ENCODE peak calls at places on chromosomes 2 and 18, in ten cellular contexts. One of them, this sample, is unnamed.

GRCh38 chr18:69617888-69618287 is 217.2 kb downstream of the DOK6 start:
- DNase-seq in PC-3: no peak
- DNase-seq in tibial artery: no peak
- DNase-seq in heart left ventricle: no peak
- DNase-seq in astrocyte of the spinal cord: peak; percentile 68
- DNase-seq in cardiac fibroblast: peak; percentile 30
- DNase-seq in fibroblast of the aortic adventitia: peak; percentile 49
- DNase-seq in fibroblast of pulmonary artery: peak; percentile 46
- DNase-seq in fibroblast of villous mesenchyme: no peak
- DNase-seq in heart right ventricle: no peak
- DNase-seq in this sample: no peak

GRCh38 chr2:62550466-62550865 is 44.5 kb upstream of the TMEM17 start:
- DNase-seq in fibroblast of villous mesenchyme: no peak
- DNase-seq in fibroblast of pulmonary artery: peak; percentile 14
- DNase-seq in cardiac fibroblast: no peak
- DNase-seq in heart right ventricle: no peak
- DNase-seq in heart left ventricle: no peak
- DNase-seq in PC-3: no peak
- DNase-seq in astrocyte of the spinal cord: no peak
- DNase-seq in fibroblast of the aortic adventitia: peak; percentile 34
- DNase-seq in tibial artery: no peak
- DNase-seq in this sample: no peak

GRCh38 chr18:49728542-49728941 is 84.8 kb downstream of the ACAA2 start:
- DNase-seq in PC-3: peak; percentile 41
- DNase-seq in fibroblast of villous mesenchyme: peak; percentile 44
- DNase-seq in heart left ventricle: no peak
- DNase-seq in astrocyte of the spinal cord: peak; percentile 30
- DNase-seq in tibial artery: no peak
- DNase-seq in fibroblast of pulmonary artery: peak; percentile 72
- DNase-seq in fibroblast of the aortic adventitia: peak; percentile 40
- DNase-seq in heart right ventricle: peak; percentile 16
- DNase-seq in cardiac fibroblast: peak; percentile 56
- DNase-seq in this sample: peak; percentile 57

GRCh38 chr2:181120625-181121024 is 140.2 kb downstream of the UBE2E3 start:
- DNase-seq in tibial artery: no peak
- DNase-seq in PC-3: peak; percentile 72
- DNase-seq in heart right ventricle: no peak
- DNase-seq in astrocyte of the spinal cord: peak; percentile 10
- DNase-seq in fibroblast of villous mesenchyme: no peak
- DNase-seq in cardiac fibroblast: no peak
- DNase-seq in fibroblast of the aortic adventitia: peak; percentile 47
- DNase-seq in fibroblast of pulmonary artery: peak; percentile 31
- DNase-seq in heart left ventricle: no peak
- DNase-seq in this sample: peak; percentile 39

GRCh38 chr2:67650292-67651133 is 253.4 kb downstream of the ETAA1 start:
- DNase-seq in cardiac fibroblast: peak; percentile 97
- DNase-seq in heart right ventricle: peak; percentile 82
- DNase-seq in astrocyte of the spinal cord: peak; percentile 86
- DNase-seq in heart left ventricle: peak; percentile 88
- DNase-seq in fibroblast of the aortic adventitia: peak; percentile 98
- DNase-seq in fibroblast of pulmonary artery: peak; percentile 97
- DNase-seq in fibroblast of villous mesenchyme: peak; percentile 96
- DNase-seq in PC-3: peak; percentile 85
- DNase-seq in tibial artery: peak; percentile 85
- DNase-seq in this sample: peak; percentile 91

GRCh38 chr2:27956895-27957294 is 66.4 kb downstream of the BABAM2 start:
- DNase-seq in astrocyte of the spinal cord: peak; percentile 20
- DNase-seq in heart right ventricle: no peak
- DNase-seq in fibroblast of villous mesenchyme: peak; percentile 80
- DNase-seq in heart left ventricle: no peak
- DNase-seq in tibial artery: no peak
- DNase-seq in fibroblast of the aortic adventitia: peak; percentile 79
- DNase-seq in PC-3: peak; percentile 50
- DNase-seq in cardiac fibroblast: peak; percentile 79
- DNase-seq in fibroblast of pulmonary artery: peak; percentile 89
- DNase-seq in this sample: peak; percentile 78

GRCh38 chr18:269480-270090 is 1.7 kb upstream of the THOC1 start:
- DNase-seq in heart left ventricle: no peak
- DNase-seq in heart right ventricle: no peak
- DNase-seq in astrocyte of the spinal cord: no peak
- DNase-seq in tibial artery: no peak
- DNase-seq in fibroblast of villous mesenchyme: no peak
- DNase-seq in PC-3: no peak
- DNase-seq in fibroblast of pulmonary artery: no peak
- DNase-seq in fibroblast of the aortic adventitia: no peak
- DNase-seq in cardiac fibroblast: no peak
- DNase-seq in this sample: no peak

GRCh38 chr2:37387143-37387835 is 42.9 kb downstream of the QPCT start:
- DNase-seq in heart left ventricle: no peak
- DNase-seq in fibroblast of villous mesenchyme: peak; percentile 57
- DNase-seq in tibial artery: no peak
- DNase-seq in heart right ventricle: no peak
- DNase-seq in astrocyte of the spinal cord: peak; percentile 50
- DNase-seq in cardiac fibroblast: no peak
- DNase-seq in fibroblast of the aortic adventitia: peak; percentile 44
- DNase-seq in fibroblast of pulmonary artery: no peak
- DNase-seq in PC-3: peak; percentile 24
- DNase-seq in this sample: peak; percentile 85

GRCh38 chr2:637406-637776 is 39.8 kb downstream of the TMEM18 start:
- DNase-seq in cardiac fibroblast: no peak
- DNase-seq in astrocyte of the spinal cord: no peak
- DNase-seq in heart left ventricle: no peak
- DNase-seq in fibroblast of the aortic adventitia: no peak
- DNase-seq in PC-3: no peak
- DNase-seq in tibial artery: no peak
- DNase-seq in fibroblast of villous mesenchyme: no peak
- DNase-seq in fibroblast of pulmonary artery: no peak
- DNase-seq in heart right ventricle: no peak
- DNase-seq in this sample: no peak

GRCh38 chr18:63192171-63192884 is 127.2 kb downstream of the BCL2 start:
- DNase-seq in tibial artery: no peak
- DNase-seq in fibroblast of pulmonary artery: no peak
- DNase-seq in heart left ventricle: no peak
- DNase-seq in cardiac fibroblast: no peak
- DNase-seq in PC-3: no peak
- DNase-seq in astrocyte of the spinal cord: no peak
- DNase-seq in fibroblast of villous mesenchyme: no peak
- DNase-seq in fibroblast of the aortic adventitia: no peak
- DNase-seq in heart right ventricle: no peak
- DNase-seq in this sample: no peak
- TF ChIP-seq CTCF in tibial artery: no peak
- TF ChIP-seq CTCF in fibroblast of pulmonary artery: no peak
- TF ChIP-seq CTCF in heart left ventricle: no peak
- TF ChIP-seq CTCF in cardiac fibroblast: no peak
- TF ChIP-seq CTCF in PC-3: no peak
- TF ChIP-seq CTCF in astrocyte of the spinal cord: no peak
- TF ChIP-seq CTCF in fibroblast of villous mesenchyme: no peak
- TF ChIP-seq CTCF in fibroblast of the aortic adventitia: no peak
- TF ChIP-seq CTCF in heart right ventricle: no peak
- TF ChIP-seq CTCF in this sample: no peak

GRCh38 chr18:13653746-13654455 is 72.5 kb downstream of the FAM210A start:
- DNase-seq in fibroblast of villous mesenchyme: no peak
- DNase-seq in PC-3: no peak
- DNase-seq in fibroblast of the aortic adventitia: no peak
- DNase-seq in tibial artery: no peak
- DNase-seq in cardiac fibroblast: no peak
- DNase-seq in astrocyte of the spinal cord: no peak
- DNase-seq in fibroblast of pulmonary artery: no peak
- DNase-seq in heart right ventricle: no peak
- DNase-seq in heart left ventricle: no peak
- DNase-seq in this sample: no peak
- H3K4me3 ChIP-seq in fibroblast of villous mesenchyme: no peak overlapping the region
- H3K4me3 ChIP-seq in PC-3: no peak overlapping the region
- H3K4me3 ChIP-seq in fibroblast of the aortic adventitia: no peak overlapping the region
- H3K4me3 ChIP-seq in tibial artery: no peak overlapping the region
- H3K4me3 ChIP-seq in cardiac fibroblast: no peak overlapping the region
- H3K4me3 ChIP-seq in astrocyte of the spinal cord: no peak overlapping the region
- H3K4me3 ChIP-seq in fibroblast of pulmonary artery: no peak overlapping the region
- H3K4me3 ChIP-seq in heart right ventricle: no peak overlapping the region
- H3K4me3 ChIP-seq in heart left ventricle: no peak overlapping the region
- H3K4me3 ChIP-seq in this sample: no peak overlapping the region

DNA sequence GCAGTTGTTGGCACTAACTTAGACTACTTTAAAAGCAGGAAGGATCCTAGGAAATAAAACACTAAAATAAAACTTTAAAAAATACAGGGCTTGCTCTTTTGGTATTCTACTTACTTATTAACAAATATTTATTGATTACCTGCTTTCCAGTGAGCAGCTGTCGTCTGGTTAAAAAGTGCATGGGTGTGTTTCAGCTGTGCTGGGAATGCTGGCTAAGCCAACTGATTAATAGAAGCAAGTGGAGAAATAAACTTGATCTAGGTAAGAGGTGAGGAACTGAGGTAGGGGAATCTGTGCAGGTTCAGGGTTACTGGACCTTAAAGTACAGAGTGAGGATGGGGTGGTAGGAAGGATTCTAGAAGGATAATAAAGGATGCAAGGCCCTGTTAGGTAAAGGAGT is 110.8 kb downstream of the SPTBN1 start:
- DNase-seq in PC-3: no peak
- DNase-seq in heart left ventricle: no peak
- DNase-seq in fibroblast of pulmonary artery: no peak
- DNase-seq in astrocyte of the spinal cord: no peak
- DNase-seq in heart right ventricle: no peak
- DNase-seq in fibroblast of the aortic adventitia: no peak
- DNase-seq in tibial artery: no peak
- DNase-seq in fibroblast of villous mesenchyme: no peak
- DNase-seq in cardiac fibroblast: no peak
- DNase-seq in this sample: no peak
- TF ChIP-seq CTCF in PC-3: no peak
- TF ChIP-seq CTCF in heart left ventricle: no peak
- TF ChIP-seq CTCF in fibroblast of pulmonary artery: no peak
- TF ChIP-seq CTCF in astrocyte of the spinal cord: no peak
- TF ChIP-seq CTCF in heart right ventricle: no peak
- TF ChIP-seq CTCF in fibroblast of the aortic adventitia: no peak
- TF ChIP-seq CTCF in tibial artery: no peak
- TF ChIP-seq CTCF in fibroblast of villous mesenchyme: no peak
- TF ChIP-seq CTCF in cardiac fibroblast: no peak
- TF ChIP-seq CTCF in this sample: no peak

GRCh38 chr18:3266062-3266608 is 4.2 kb downstream of the MYL12B start:
- DNase-seq in fibroblast of villous mesenchyme: no peak
- DNase-seq in cardiac fibroblast: no peak
- DNase-seq in fibroblast of pulmonary artery: no peak
- DNase-seq in tibial artery: no peak
- DNase-seq in fibroblast of the aortic adventitia: no peak
- DNase-seq in heart right ventricle: no peak
- DNase-seq in PC-3: no peak
- DNase-seq in heart left ventricle: peak; percentile 55
- DNase-seq in astrocyte of the spinal cord: no peak
- DNase-seq in this sample: peak; percentile 90
- H3K4me3 ChIP-seq in fibroblast of villous mesenchyme: no peak overlapping the region
- H3K4me3 ChIP-seq in cardiac fibroblast: no peak overlapping the region
- H3K4me3 ChIP-seq in fibroblast of pulmonary artery: no peak overlapping the region
- H3K4me3 ChIP-seq in tibial artery: no peak overlapping the region
- H3K4me3 ChIP-seq in fibroblast of the aortic adventitia: no peak overlapping the region
- H3K4me3 ChIP-seq in heart right ventricle: no peak overlapping the region
- H3K4me3 ChIP-seq in PC-3: no peak overlapping the region
- H3K4me3 ChIP-seq in heart left ventricle: no peak overlapping the region
- H3K4me3 ChIP-seq in astrocyte of the spinal cord: no peak overlapping the region
- H3K4me3 ChIP-seq in this sample: no peak overlapping the region

GRCh38 chr2:237694423-237695194 is 67.2 kb downstream of the LRRFIP1 start:
- DNase-seq in heart right ventricle: no peak
- DNase-seq in fibroblast of the aortic adventitia: no peak
- DNase-seq in fibroblast of villous mesenchyme: no peak
- DNase-seq in fibroblast of pulmonary artery: no peak
- DNase-seq in astrocyte of the spinal cord: no peak
- DNase-seq in cardiac fibroblast: no peak
- DNase-seq in heart left ventricle: peak; percentile 73
- DNase-seq in tibial artery: no peak
- DNase-seq in PC-3: no peak
- DNase-seq in this sample: no peak
- TF ChIP-seq CTCF in heart right ventricle: no peak
- TF ChIP-seq CTCF in fibroblast of the aortic adventitia: no peak
- TF ChIP-seq CTCF in fibroblast of villous mesenchyme: no peak
- TF ChIP-seq CTCF in fibroblast of pulmonary artery: no peak
- TF ChIP-seq CTCF in astrocyte of the spinal cord: no peak
- TF ChIP-seq CTCF in cardiac fibroblast: no peak
- TF ChIP-seq CTCF in heart left ventricle: no peak
- TF ChIP-seq CTCF in tibial artery: no peak
- TF ChIP-seq CTCF in PC-3: no peak
- TF ChIP-seq CTCF in this sample: no peak

DNA sequence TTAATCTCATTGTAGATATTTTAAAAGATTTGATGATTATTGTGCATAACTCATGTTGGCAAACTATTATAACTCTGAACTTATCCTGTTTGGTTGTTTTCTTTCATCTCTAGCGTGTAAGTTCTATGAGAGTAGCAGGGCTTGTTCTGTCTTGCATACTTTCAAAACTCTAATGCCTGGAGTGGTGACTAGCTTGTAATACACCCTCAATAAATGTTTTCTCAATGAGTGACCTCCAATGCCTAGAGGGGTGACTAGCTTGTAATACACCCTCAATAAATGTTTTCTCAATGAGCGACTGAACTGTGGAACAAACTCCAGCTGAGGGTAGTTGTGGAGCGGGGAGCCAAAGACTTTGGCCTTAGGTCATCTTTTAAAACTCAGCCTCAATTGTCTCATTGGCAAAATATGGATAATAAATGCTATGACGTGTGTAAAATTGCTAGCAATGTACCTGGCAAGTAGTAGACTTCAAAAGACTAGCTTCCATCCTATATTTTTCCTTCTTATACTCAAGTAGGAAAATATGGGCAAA is 1.8 kb downstream of the GPD2 start:
- DNase-seq in fibroblast of the aortic adventitia: no peak
- DNase-seq in astrocyte of the spinal cord: no peak
- DNase-seq in cardiac fibroblast: no peak
- DNase-seq in heart left ventricle: no peak
- DNase-seq in fibroblast of villous mesenchyme: no peak
- DNase-seq in fibroblast of pulmonary artery: no peak
- DNase-seq in tibial artery: no peak
- DNase-seq in heart right ventricle: no peak
- DNase-seq in PC-3: peak; percentile 49
- DNase-seq in this sample: peak; percentile 97
- H3K4me3 ChIP-seq in fibroblast of the aortic adventitia: peak overlapping the region; percentile 37
- H3K4me3 ChIP-seq in astrocyte of the spinal cord: no peak overlapping the region
- H3K4me3 ChIP-seq in cardiac fibroblast: no peak overlapping the region
- H3K4me3 ChIP-seq in heart left ventricle: peak overlapping the region; percentile 87
- H3K4me3 ChIP-seq in fibroblast of villous mesenchyme: no peak overlapping the region
- H3K4me3 ChIP-seq in fibroblast of pulmonary artery: peak overlapping the region; percentile 76
- H3K4me3 ChIP-seq in tibial artery: peak overlapping the region; percentile 66
- H3K4me3 ChIP-seq in heart right ventricle: no peak overlapping the region
- H3K4me3 ChIP-seq in PC-3: peak overlapping the region; percentile 74
- H3K4me3 ChIP-seq in this sample: peak overlapping the region; percentile 67

GRCh38 chr2:46333912-46334311 is 36.7 kb downstream of the EPAS1 start:
- DNase-seq in fibroblast of pulmonary artery: no peak
- DNase-seq in heart right ventricle: no peak
- DNase-seq in astrocyte of the spinal cord: no peak
- DNase-seq in cardiac fibroblast: no peak
- DNase-seq in tibial artery: peak; percentile 42
- DNase-seq in heart left ventricle: no peak
- DNase-seq in PC-3: no peak
- DNase-seq in fibroblast of the aortic adventitia: no peak
- DNase-seq in fibroblast of villous mesenchyme: peak; percentile 54
- DNase-seq in this sample: no peak
- TF ChIP-seq CTCF in fibroblast of pulmonary artery: peak; percentile 45
- TF ChIP-seq CTCF in heart right ventricle: peak; percentile 46
- TF ChIP-seq CTCF in astrocyte of the spinal cord: peak; percentile 39
- TF ChIP-seq CTCF in cardiac fibroblast: peak; percentile 50
- TF ChIP-seq CTCF in tibial artery: peak; percentile 52
- TF ChIP-seq CTCF in heart left ventricle: no peak
- TF ChIP-seq CTCF in PC-3: peak; percentile 37
- TF ChIP-seq CTCF in fibroblast of the aortic adventitia: peak; percentile 24
- TF ChIP-seq CTCF in fibroblast of villous mesenchyme: peak; percentile 48
- TF ChIP-seq CTCF in this sample: no peak

This sample was measured in epithelial cell of esophagus.